ENCODE peak calls at places on chromosome 17, in five cellular contexts. M is GM20000, Q is trophoblast cell, V is ovary, J is tibial artery. B is an unnamed sample.

GRCh38 chr17:38616361-38616760 is 10.6 kb upstream of the SRCIN1 start:
- DNase-seq in V (no peak), M (no peak), Q (no peak), J (no peak), B (no peak)

GRCh38 chr17:81711814-81712467 is at the start of gene SLC25A10:
- DNase-seq in V (peak), M (peak), Q (peak), J (peak), B (peak)

GRCh38 chr17:35807371-35808144 is 1.7 kb upstream of the TAF15 start:
- DNase-seq in J (no peak), Q (no peak), M (no peak), V (no peak), B (no peak)

GRCh38 chr17:34146440-34147043 is 108.5 kb upstream of the CCL2 start:
- DNase-seq in V (no peak), M (peak), Q (peak), J (no peak), B (no peak)

GRCh38 chr17:17789410-17789809 is 47.4 kb downstream of the SREBF1 start:
- DNase-seq in V (no peak), J (no peak), M (no peak), Q (no peak), B (no peak)

GRCh38 chr17:67095803-67096202 is 51.4 kb downstream of the CACNG1 start:
- DNase-seq in V (no peak), Q (no peak), J (no peak), M (no peak), B (no peak)

GRCh38 chr17:12318614-12319266 is 298.1 kb downstream of the MAP2K4 start:
- DNase-seq in Q (no peak), M (no peak), J (peak), V (no peak), B (no peak)

GRCh38 chr17:64306850-64307463 is 43.9 kb upstream of the TEX2 start:
- DNase-seq in J (peak), M (peak), Q (peak), V (peak), B (peak)

GRCh38 chr17:73151888-73152633 is 12.7 kb upstream of the SSTR2 start:
- DNase-seq in J (no peak), V (no peak), M (no peak), Q (no peak), B (no peak)

GRCh38 chr17:68197091-68197996 is 50.5 kb upstream of the AMZ2 start:
- DNase-seq in V (no peak), Q (peak), J (no peak), M (peak), B (no peak)

GRCh38 chr17:80095844-80096475 is 5.4 kb upstream of the GAA start:
- DNase-seq in Q (no peak), V (no peak), M (no peak), J (no peak), B (no peak)

GRCh38 chr17:27180322-27180721 is 113.6 kb upstream of the WSB1 start:
- DNase-seq in M (no peak), Q (no peak), J (no peak), V (no peak), B (no peak)

GRCh38 chr17:15941781-15942180 is 3.1 kb upstream of the ADORA2B start:
- DNase-seq in M (no peak), Q (no peak), J (no peak), V (no peak), B (no peak)

GRCh38 chr17:66983414-66984021 is 19.0 kb downstream of the CACNG4 start:
- DNase-seq in Q (no peak), J (no peak), V (no peak), M (no peak), B (no peak)

GRCh38 chr17:29215717-29216116 is 30.9 kb upstream of the CRYBA1 start:
- DNase-seq in J (no peak), V (no peak), Q (no peak), M (no peak), B (no peak)

GRCh38 chr17:56047321-56047720 is 106.0 kb upstream of the ANKFN1 start:
- DNase-seq in M (no peak), J (no peak), Q (no peak), V (no peak), B (no peak)

GRCh38 chr17:75566456-75567233 is 21.0 kb upstream of the MYO15B start:
- DNase-seq in V (no peak), J (no peak), M (peak), Q (no peak), B (no peak)

GRCh38 chr17:72419866-72420774 is 299.3 kb downstream of the SOX9 start:
- DNase-seq in V (no peak), J (no peak), M (peak), Q (no peak), B (no peak)

GRCh38 chr17:57739402-57740224 is 5.5 kb downstream of the CCDC182 start:
- DNase-seq in M (peak), J (no peak), V (no peak), Q (peak), B (no peak)

GRCh38 chr17:45650601-45651000 is 133.5 kb upstream of the CRHR1 start:
- DNase-seq in V (no peak), J (no peak), Q (no peak), M (no peak), B (no peak)

GRCh38 chr17:5699789-5700188 is 115.5 kb upstream of the NLRP1 start:
- DNase-seq in M (no peak), Q (no peak), J (no peak), V (no peak), B (no peak)

GRCh38 chr17:64741924-64742670 is 80.0 kb upstream of the SMURF2 start:
- DNase-seq in V (no peak), J (peak), M (no peak), Q (no peak), B (no peak)

GRCh38 chr17:76631821-76632565 is 11.6 kb downstream of the ST6GALNAC1 start:
- DNase-seq in M (peak), V (no peak), Q (no peak), J (no peak), B (no peak)

GRCh38 chr17:46978489-46979022 is 497 bp downstream of the RPRML start:
- DNase-seq in J (no peak), M (peak), Q (no peak), V (no peak), B (peak)

GRCh38 chr17:75228305-75228704 is 22.8 kb downstream of the NUP85 start:
- DNase-seq in Q (no peak), J (peak), V (no peak), M (no peak), B (no peak)

GRCh38 chr17:73956169-73956568 is 247.3 kb upstream of the RPL38 start:
- DNase-seq in M (no peak), J (no peak), V (no peak), Q (no peak), B (no peak)

GRCh38 chr17:17496189-17497064 is at the start of gene RASD1:
- DNase-seq in V (peak), Q (peak), J (peak), M (peak), B (peak)

GRCh38 chr17:35898283-35899070 is 18.3 kb upstream of the CCL5 start:
- DNase-seq in V (no peak), J (no peak), M (no peak), Q (no peak), B (no peak)

GRCh38 chr17:50180066-50180465 is 14.3 kb downstream of the SGCA start:
- DNase-seq in Q (no peak), V (no peak), J (no peak), M (no peak), B (no peak)

GRCh38 chr17:47660064-47660492 is 10.4 kb downstream of the KPNB1 start:
- DNase-seq in M (peak), J (no peak), Q (no peak), V (no peak), B (no peak)

GRCh38 chr17:11628374-11628773 is 30.1 kb downstream of the DNAH9 start:
- DNase-seq in Q (no peak), V (no peak), J (no peak), M (no peak), B (no peak)

GRCh38 chr17:3724373-3725077 is 822 bp downstream of the HASPIN start:
- DNase-seq in Q (no peak), V (no peak), M (no peak), J (no peak), B (no peak)

GRCh38 chr17:82752371-82753200 is 721 bp downstream of the TBCD start:
- DNase-seq in M (peak), V (no peak), J (no peak), Q (no peak), B (peak)

GRCh38 chr17:66541461-66542182 is 239.2 kb downstream of the PRKCA start:
- DNase-seq in Q (no peak), M (peak), V (peak), J (no peak), B (no peak)

GRCh38 chr17:62064029-62064790 is 868 bp downstream of the MED13 start:
- DNase-seq in J (no peak), V (no peak), M (peak), Q (no peak), B (no peak)

GRCh38 chr17:39225974-39226683 is 384 bp upstream of the STAC2 start:
- DNase-seq in J (peak), Q (no peak), M (peak), V (peak), B (peak)

GRCh38 chr17:40843242-40843641 is 20.8 kb upstream of the KRT10 start:
- DNase-seq in V (no peak), Q (no peak), J (no peak), M (no peak), B (no peak)

GRCh38 chr17:36864827-36865320 is 72.4 kb upstream of the LHX1 start:
- DNase-seq in M (no peak), Q (no peak), V (no peak), J (no peak), B (no peak)

B was measured in sciatic nerve.